ENCODE peak calls at places on chromosomes 4 and X, in nine cellular contexts. A is NCI-H1436; H is head of caudate nucleus; T is NCI-H1092 treated with DMSO at 0.1 percent for 48 hours; V is Kasumi-1; I is activated CD4-positive, alpha-beta T cell treated with anti-CD3 and anti-CD28 coated beads, Interleukin-2, amount 50 U/mL, for 4 hours; S is brain microvascular endothelial cell; W is mesendoderm; X is fibroblast of pulmonary artery. U is an unnamed sample.

GRCh38 chr4:141652161-141652778 is 15.9 kb downstream of the IL15 start:
- DNase-seq in A (no peak), H (no peak), T (no peak), V (no peak), I (no peak), S (no peak), W (no peak), X (peak), U (no peak)

GRCh38 chrX:74492720-74493201 is 71.5 kb downstream of the SLC16A2 start:
- DNase-seq in A (peak), H (peak), T (peak), V (no peak), I (peak), S (no peak), W (peak), X (peak), U (no peak)

GRCh38 chrX:50971390-50971789 is 60.9 kb downstream of the BMP15 start:
- DNase-seq in A (no peak), H (no peak), T (no peak), V (no peak), I (no peak), S (no peak), W (no peak), X (no peak), U (peak)

GRCh38 chr4:87868482-87868881 is 35.7 kb downstream of the MEPE start:
- DNase-seq in A (no peak), H (no peak), T (no peak), V (no peak), I (no peak), S (no peak), W (peak), X (no peak), U (no peak)

GRCh38 chrX:47321386-47321785 is 49.0 kb upstream of the ZNF157 start:
- DNase-seq in A (no peak), H (peak), T (no peak), V (no peak), I (no peak), S (peak), W (peak), X (peak), U (peak)

GRCh38 chr4:6665320-6665654 is 24.8 kb downstream of the MRFAP1 start:
- DNase-seq in A (no peak), H (no peak), T (no peak), V (no peak), I (no peak), S (no peak), W (no peak), X (no peak), U (no peak)

GRCh38 chrX:40329616-40330015 is 231.9 kb upstream of the BCOR start:
- DNase-seq in A (no peak), H (no peak), T (no peak), V (no peak), I (no peak), S (no peak), W (no peak), X (no peak), U (no peak)

GRCh38 chrX:37350034-37350365 is 836 bp downstream of the PRRG1 start:
- DNase-seq in A (no peak), H (no peak), T (no peak), V (no peak), I (no peak), S (no peak), W (no peak), X (peak), U (no peak)

GRCh38 chr4:128322311-128322710 is 34.7 kb upstream of the PGRMC2 start:
- DNase-seq in A (no peak), H (no peak), T (no peak), V (no peak), I (no peak), S (peak), W (no peak), X (no peak), U (no peak)

U was measured in adrenal gland.